ENCODE peak calls at places on chromosomes 4 and X, in ten cellular contexts. One of them, this sample, is unnamed.

GRCh38 chrX:290476-291166 is 9.4 kb downstream of the PLCXD1 start:
- DNase-seq in H1: no peak
- DNase-seq in right lobe of liver: peak; percentile 40
- DNase-seq in Peyer's patch: no peak
- DNase-seq in sigmoid colon: peak; percentile 66
- DNase-seq in suprapubic skin: peak; percentile 73
- DNase-seq in ovary: peak; percentile 26
- DNase-seq in tibial nerve: no peak
- DNase-seq in breast epithelium: peak; percentile 40
- DNase-seq in transverse colon: no peak
- DNase-seq in this sample: no peak

GRCh38 chr4:152398060-152398459 is 137.8 kb downstream of the FBXW7 start:
- DNase-seq in H1: no peak
- DNase-seq in breast epithelium: no peak
- DNase-seq in sigmoid colon: no peak
- DNase-seq in Peyer's patch: no peak
- DNase-seq in ovary: no peak
- DNase-seq in suprapubic skin: no peak
- DNase-seq in right lobe of liver: no peak
- DNase-seq in tibial nerve: no peak
- DNase-seq in transverse colon: no peak
- DNase-seq in this sample: no peak

GRCh38 chr4:10741221-10741620 is 56.7 kb upstream of the CLNK start:
- DNase-seq in transverse colon: no peak
- DNase-seq in ovary: no peak
- DNase-seq in H1: no peak
- DNase-seq in breast epithelium: no peak
- DNase-seq in suprapubic skin: no peak
- DNase-seq in tibial nerve: no peak
- DNase-seq in Peyer's patch: no peak
- DNase-seq in sigmoid colon: no peak
- DNase-seq in right lobe of liver: no peak
- DNase-seq in this sample: no peak

GRCh38 chr4:38531126-38531737 is 132.8 kb upstream of the KLF3 start:
- DNase-seq in H1: no peak
- DNase-seq in breast epithelium: no peak
- DNase-seq in transverse colon: no peak
- DNase-seq in sigmoid colon: no peak
- DNase-seq in ovary: no peak
- DNase-seq in right lobe of liver: no peak
- DNase-seq in Peyer's patch: no peak
- DNase-seq in suprapubic skin: no peak
- DNase-seq in tibial nerve: no peak
- DNase-seq in this sample: no peak

GRCh38 chr4:169682360-169683047 is 62.1 kb downstream of the CLCN3 start:
- DNase-seq in breast epithelium: no peak
- DNase-seq in tibial nerve: no peak
- DNase-seq in Peyer's patch: no peak
- DNase-seq in sigmoid colon: no peak
- DNase-seq in ovary: no peak
- DNase-seq in right lobe of liver: no peak
- DNase-seq in transverse colon: no peak
- DNase-seq in suprapubic skin: no peak
- DNase-seq in H1: no peak
- DNase-seq in this sample: no peak

GRCh38 chr4:103996059-103996458 is 276.3 kb upstream of the TACR3 start:
- DNase-seq in Peyer's patch: no peak
- DNase-seq in breast epithelium: no peak
- DNase-seq in right lobe of liver: no peak
- DNase-seq in H1: no peak
- DNase-seq in suprapubic skin: no peak
- DNase-seq in sigmoid colon: no peak
- DNase-seq in ovary: no peak
- DNase-seq in tibial nerve: no peak
- DNase-seq in transverse colon: no peak
- DNase-seq in this sample: peak; percentile 0

GRCh38 chrX:40058719-40059118 is 39.0 kb downstream of the BCOR start:
- DNase-seq in transverse colon: peak; percentile 48
- DNase-seq in sigmoid colon: no peak
- DNase-seq in suprapubic skin: no peak
- DNase-seq in Peyer's patch: no peak
- DNase-seq in breast epithelium: no peak
- DNase-seq in ovary: no peak
- DNase-seq in right lobe of liver: peak; percentile 75
- DNase-seq in tibial nerve: no peak
- DNase-seq in H1: no peak
- DNase-seq in this sample: no peak

GRCh38 chr4:187480146-187481145 is 515.1 kb upstream of the ZFP42 start:
- DNase-seq in right lobe of liver: no peak
- DNase-seq in H1: no peak
- DNase-seq in suprapubic skin: no peak
- DNase-seq in breast epithelium: no peak
- DNase-seq in transverse colon: no peak
- DNase-seq in Peyer's patch: no peak
- DNase-seq in tibial nerve: peak; percentile 11
- DNase-seq in ovary: no peak
- DNase-seq in sigmoid colon: no peak
- DNase-seq in this sample: peak; percentile 12

GRCh38 chr4:16596267-16596666 is 302.2 kb downstream of the LDB2 start:
- DNase-seq in sigmoid colon: no peak
- DNase-seq in breast epithelium: no peak
- DNase-seq in ovary: no peak
- DNase-seq in H1: no peak
- DNase-seq in right lobe of liver: no peak
- DNase-seq in Peyer's patch: no peak
- DNase-seq in tibial nerve: no peak
- DNase-seq in transverse colon: no peak
- DNase-seq in suprapubic skin: no peak
- DNase-seq in this sample: no peak

GRCh38 chr4:30867427-30867826 is 147.3 kb downstream of the PCDH7 start:
- DNase-seq in breast epithelium: no peak
- DNase-seq in Peyer's patch: no peak
- DNase-seq in sigmoid colon: peak; percentile 72
- DNase-seq in ovary: no peak
- DNase-seq in suprapubic skin: no peak
- DNase-seq in right lobe of liver: no peak
- DNase-seq in transverse colon: peak; percentile 11
- DNase-seq in tibial nerve: no peak
- DNase-seq in H1: no peak
- DNase-seq in this sample: no peak

GRCh38 chr4:141376769-141377168 is 156.1 kb downstream of the ZNF330 start:
- DNase-seq in H1: no peak
- DNase-seq in Peyer's patch: no peak
- DNase-seq in ovary: no peak
- DNase-seq in right lobe of liver: no peak
- DNase-seq in tibial nerve: no peak
- DNase-seq in transverse colon: no peak
- DNase-seq in sigmoid colon: no peak
- DNase-seq in breast epithelium: no peak
- DNase-seq in suprapubic skin: no peak
- DNase-seq in this sample: no peak

GRCh38 chr4:101419324-101420135 is 72.2 kb upstream of the PPP3CA start:
- DNase-seq in tibial nerve: no peak
- DNase-seq in sigmoid colon: no peak
- DNase-seq in H1: no peak
- DNase-seq in Peyer's patch: no peak
- DNase-seq in suprapubic skin: no peak
- DNase-seq in right lobe of liver: no peak
- DNase-seq in breast epithelium: no peak
- DNase-seq in ovary: no peak
- DNase-seq in transverse colon: peak; percentile 16
- DNase-seq in this sample: no peak

GRCh38 chr4:186823989-186824388 is 100.3 kb upstream of the FAT1 start:
- DNase-seq in tibial nerve: no peak
- DNase-seq in breast epithelium: no peak
- DNase-seq in transverse colon: no peak
- DNase-seq in H1: no peak
- DNase-seq in Peyer's patch: no peak
- DNase-seq in ovary: no peak
- DNase-seq in sigmoid colon: no peak
- DNase-seq in suprapubic skin: no peak
- DNase-seq in right lobe of liver: no peak
- DNase-seq in this sample: no peak

DNA sequence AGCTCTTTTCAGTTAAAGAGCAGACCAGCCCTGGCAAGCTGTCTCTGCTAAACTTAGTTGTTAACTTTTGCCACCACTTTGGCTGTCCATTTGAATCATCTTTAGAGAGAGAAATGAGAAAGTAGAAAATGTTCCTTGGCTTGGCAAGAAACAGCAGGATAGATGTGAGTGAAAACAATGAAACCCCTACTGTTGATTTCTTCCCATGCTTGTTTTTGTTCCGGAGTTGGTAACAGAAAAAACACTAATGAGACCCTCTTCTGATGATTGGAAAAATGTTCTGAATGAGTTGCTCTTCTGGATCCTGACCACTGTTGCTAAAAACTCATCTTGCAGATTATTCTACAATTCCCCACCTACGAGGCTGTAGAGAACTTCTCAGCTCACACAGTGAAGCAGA is 203.3 kb downstream of the MAPK10 start:
- DNase-seq in ovary: no peak
- DNase-seq in right lobe of liver: no peak
- DNase-seq in H1: no peak
- DNase-seq in Peyer's patch: no peak
- DNase-seq in transverse colon: no peak
- DNase-seq in suprapubic skin: no peak
- DNase-seq in breast epithelium: no peak
- DNase-seq in sigmoid colon: no peak
- DNase-seq in tibial nerve: no peak
- DNase-seq in this sample: no peak
- TF ChIP-seq POLR2A in ovary: no peak
- TF ChIP-seq POLR2A in right lobe of liver: no peak
- TF ChIP-seq POLR2A in H1: no peak
- TF ChIP-seq POLR2A in Peyer's patch: no peak
- TF ChIP-seq POLR2A in transverse colon: no peak
- TF ChIP-seq POLR2A in suprapubic skin: no peak
- TF ChIP-seq POLR2A in breast epithelium: no peak
- TF ChIP-seq POLR2A in sigmoid colon: no peak
- TF ChIP-seq POLR2A in tibial nerve: no peak
- TF ChIP-seq POLR2A in this sample: no peak

GRCh38 chrX:123860506-123860840 is 620 bp downstream of the XIAP start:
- DNase-seq in transverse colon: peak; percentile 62
- DNase-seq in right lobe of liver: no peak
- DNase-seq in breast epithelium: no peak
- DNase-seq in sigmoid colon: no peak
- DNase-seq in ovary: no peak
- DNase-seq in suprapubic skin: no peak
- DNase-seq in Peyer's patch: peak; percentile 42
- DNase-seq in H1: no peak
- DNase-seq in tibial nerve: peak; percentile 20
- DNase-seq in this sample: no peak
- TF ChIP-seq POLR2A in transverse colon: peak; percentile 50
- TF ChIP-seq POLR2A in right lobe of liver: peak; percentile 45
- TF ChIP-seq POLR2A in breast epithelium: peak; percentile 11
- TF ChIP-seq POLR2A in sigmoid colon: no peak
- TF ChIP-seq POLR2A in ovary: no peak
- TF ChIP-seq POLR2A in suprapubic skin: no peak
- TF ChIP-seq POLR2A in Peyer's patch: peak; percentile 22
- TF ChIP-seq POLR2A in H1: no peak
- TF ChIP-seq POLR2A in tibial nerve: no peak
- TF ChIP-seq POLR2A in this sample: no peak

DNA sequence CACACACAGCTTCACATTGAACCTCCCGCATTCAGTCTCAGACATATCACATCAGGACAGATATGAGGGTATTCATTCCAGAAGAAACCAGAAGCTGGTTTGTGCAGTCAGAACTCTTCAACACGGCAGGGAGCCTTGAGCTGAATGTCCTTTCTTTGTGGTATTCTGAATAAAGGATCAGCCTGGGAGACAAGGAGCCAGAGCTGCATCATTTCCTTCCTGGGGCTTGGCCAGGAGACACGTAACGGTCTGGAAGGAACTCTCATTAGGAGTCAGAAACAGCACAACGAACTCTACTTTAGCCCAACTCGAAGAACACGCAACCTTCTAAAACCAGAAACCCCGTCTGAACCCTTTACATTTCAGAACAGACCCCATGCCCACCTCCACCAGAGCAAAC is 46.4 kb downstream of the KDR start:
- DNase-seq in ovary: no peak
- DNase-seq in H1: no peak
- DNase-seq in breast epithelium: no peak
- DNase-seq in transverse colon: no peak
- DNase-seq in suprapubic skin: no peak
- DNase-seq in tibial nerve: peak; percentile 73
- DNase-seq in Peyer's patch: no peak
- DNase-seq in right lobe of liver: no peak
- DNase-seq in sigmoid colon: no peak
- DNase-seq in this sample: no peak
- TF ChIP-seq POLR2A in ovary: no peak
- TF ChIP-seq POLR2A in H1: peak; percentile 66
- TF ChIP-seq POLR2A in breast epithelium: no peak
- TF ChIP-seq POLR2A in transverse colon: no peak
- TF ChIP-seq POLR2A in suprapubic skin: no peak
- TF ChIP-seq POLR2A in tibial nerve: no peak
- TF ChIP-seq POLR2A in Peyer's patch: no peak
- TF ChIP-seq POLR2A in right lobe of liver: no peak
- TF ChIP-seq POLR2A in sigmoid colon: no peak
- TF ChIP-seq POLR2A in this sample: no peak

GRCh38 chrX:43882294-43882681 is at the start of gene MAOB:
- DNase-seq in ovary: peak; percentile 76
- DNase-seq in tibial nerve: no peak
- DNase-seq in Peyer's patch: no peak
- DNase-seq in H1: no peak
- DNase-seq in transverse colon: peak; percentile 33
- DNase-seq in suprapubic skin: peak; percentile 76
- DNase-seq in right lobe of liver: peak; percentile 84
- DNase-seq in sigmoid colon: peak; percentile 72
- DNase-seq in breast epithelium: no peak
- DNase-seq in this sample: no peak
- TF ChIP-seq POLR2A in ovary: no peak
- TF ChIP-seq POLR2A in tibial nerve: no peak
- TF ChIP-seq POLR2A in Peyer's patch: peak; percentile 43
- TF ChIP-seq POLR2A in H1: no peak
- TF ChIP-seq POLR2A in transverse colon: peak; percentile 23
- TF ChIP-seq POLR2A in suprapubic skin: no peak
- TF ChIP-seq POLR2A in right lobe of liver: peak; percentile 80
- TF ChIP-seq POLR2A in sigmoid colon: no peak
- TF ChIP-seq POLR2A in breast epithelium: no peak
- TF ChIP-seq POLR2A in this sample: no peak